ENCODE peak calls at places on chromosomes 6 and 20, in nine cellular contexts. L, N, M, O, U, T, J, K and S are unnamed samples. For H3K36me3, the result is how much of the 10 kb centered on the place peaks cover.

GRCh38 chr6:25173951-25174474 is 105.2 kb upstream of the CARMIL1 start:
- DNase-seq in L (no peak), N (peak), M (no peak), O (no peak), U (no peak), T (peak), J (no peak), K (no peak), S (no peak)

GRCh38 chr20:40882173-40882572 is 146.4 kb upstream of the TOP1 start:
- DNase-seq in L (no peak), N (no peak), M (no peak), O (no peak), U (no peak), T (no peak), J (no peak), K (no peak), S (no peak)

GRCh38 chr6:110687326-110687725 is 127.9 kb downstream of the CDK19 start:
- DNase-seq in L (no peak), N (no peak), M (no peak), O (no peak), U (no peak), T (no peak), J (no peak), K (no peak), S (no peak)

GRCh38 chr20:1813674-1814635 is 81.3 kb upstream of the SIRPA start:
- DNase-seq in L (no peak), N (no peak), M (no peak), O (no peak), U (no peak), T (no peak), J (no peak), K (no peak), S (no peak)

GRCh38 chr6:164035912-164036485 is 621.5 kb downstream of the QKI start:
- DNase-seq in L (no peak), N (no peak), M (no peak), O (no peak), U (no peak), T (no peak), J (no peak), K (no peak), S (no peak)

GRCh38 chr20:38201356-38201755 is 36.3 kb upstream of the TGM2 start:
- DNase-seq in L (no peak), N (peak), M (no peak), O (no peak), U (no peak), T (peak), J (peak), K (no peak), S (no peak)

GRCh38 chr20:58995461-58996225 is 11.4 kb downstream of the CTSZ start:
- DNase-seq in L (no peak), N (no peak), M (no peak), O (no peak), U (no peak), T (peak), J (peak), K (no peak), S (peak)

GRCh38 chr6:82862543-82862942 is 203.1 kb downstream of the UBE3D start:
- DNase-seq in L (no peak), N (peak), M (no peak), O (no peak), U (no peak), T (no peak), J (no peak), K (no peak), S (no peak)

GRCh38 chr20:10641893-10642292 is 31.9 kb downstream of the JAG1 start:
- DNase-seq in L (no peak), N (no peak), M (no peak), O (no peak), U (peak), T (no peak), J (no peak), K (no peak), S (no peak)
- H3K36me3 ChIP-seq in L (under half), N (under half), M (under half), O (half or more), U (half or more), T (half or more), J (under half), K (under half), S (under half)

DNA sequence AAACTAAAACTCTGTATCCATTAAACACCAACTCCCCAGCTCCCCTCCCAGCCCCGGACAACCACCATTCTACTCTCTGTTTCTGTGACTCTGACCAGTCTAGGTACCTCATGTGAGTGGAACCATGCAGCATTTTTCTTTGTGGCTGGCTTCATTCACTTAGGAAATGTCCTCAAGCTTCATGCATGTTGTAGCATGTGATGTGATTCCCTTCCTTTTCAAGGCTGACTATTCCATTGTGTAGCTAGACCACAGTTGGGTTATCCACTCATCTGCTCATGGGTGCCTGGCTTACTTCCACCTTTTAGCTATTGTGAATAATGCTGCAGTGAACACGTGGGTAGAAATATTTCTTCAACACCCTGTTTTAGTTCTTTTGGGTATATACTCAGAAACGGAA is 8.8 kb upstream of the BPHL start:
- DNase-seq in L (no peak), N (no peak), M (no peak), O (no peak), U (no peak), T (peak), J (no peak), K (no peak), S (no peak)
- H3K36me3 ChIP-seq in L (half or more), N (half or more), M (under half), O (half or more), U (half or more), T (under half), J (under half), K (under half), S (under half)

GRCh38 chr20:31767805-31768204 is 28.7 kb downstream of the TPX2 start:
- DNase-seq in L (no peak), N (no peak), M (no peak), O (no peak), U (no peak), T (no peak), J (no peak), K (no peak), S (no peak)

GRCh38 chr20:31764641-31765305 is 25.7 kb downstream of the TPX2 start:
- DNase-seq in L (no peak), N (peak), M (no peak), O (no peak), U (no peak), T (peak), J (no peak), K (no peak), S (no peak)

GRCh38 chr20:31774408-31774807 is 35.3 kb downstream of the TPX2 start:
- DNase-seq in L (no peak), N (no peak), M (no peak), O (no peak), U (no peak), T (no peak), J (no peak), K (no peak), S (no peak)

GRCh38 chr20:31770243-31770642 is 31.2 kb downstream of the TPX2 start:
- DNase-seq in L (no peak), N (no peak), M (no peak), O (no peak), U (no peak), T (no peak), J (no peak), K (no peak), S (no peak)

DNA sequence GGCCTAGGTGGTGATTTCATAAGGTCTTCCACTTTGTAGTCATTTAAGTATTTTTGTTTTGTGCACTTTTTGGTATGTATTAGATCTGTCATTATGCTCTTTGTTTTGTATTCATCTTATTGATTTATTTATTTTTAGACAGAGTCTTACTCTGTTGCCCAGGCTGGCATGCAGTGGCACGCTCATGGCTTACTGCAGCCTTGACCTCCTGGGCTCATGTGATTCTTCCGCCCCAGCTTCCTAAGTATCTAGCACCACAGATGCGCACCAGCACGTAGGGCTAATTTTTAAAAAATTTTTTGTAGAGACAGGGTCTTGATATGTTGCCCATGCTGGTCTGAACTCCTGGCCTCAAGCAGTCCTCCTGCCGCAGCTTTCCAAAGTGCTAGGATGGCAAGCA is 30.6 kb downstream of the TPX2 start:
- DNase-seq in L (no peak), N (no peak), M (no peak), O (no peak), U (no peak), T (no peak), J (no peak), K (no peak), S (no peak)
- H3K36me3 ChIP-seq in L (under half), N (under half), M (under half), O (under half), U (under half), T (under half), J (under half), K (under half), S (under half)

GRCh38 chr6:166938704-166939103 is 17.6 kb downstream of the RNASET2 start:
- DNase-seq in L (no peak), N (no peak), M (no peak), O (no peak), U (no peak), T (no peak), J (no peak), K (no peak), S (no peak)
- H3K36me3 ChIP-seq in L (half or more), N (under half), M (under half), O (half or more), U (under half), T (under half), J (under half), K (under half), S (under half)

DNA sequence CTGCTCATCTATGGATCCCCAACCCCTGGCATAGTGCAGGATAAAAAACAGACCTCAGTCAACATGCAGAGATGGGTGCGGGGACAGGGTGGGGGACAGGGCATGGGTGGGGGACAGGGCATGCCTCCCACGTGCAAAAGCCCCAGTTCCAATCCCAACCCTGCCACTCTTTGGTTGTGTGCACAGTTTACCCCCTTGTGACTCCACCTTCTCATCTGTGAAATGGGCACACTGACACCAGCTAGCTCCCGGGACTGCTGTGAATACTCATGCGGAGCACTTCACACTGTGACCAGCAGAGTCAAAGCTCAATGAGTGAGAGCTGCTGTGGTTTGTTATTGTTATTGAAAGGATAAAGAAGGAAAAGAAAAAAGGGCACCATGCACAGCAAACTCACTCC is 69.3 kb downstream of the NFATC2 start:
- DNase-seq in L (no peak), N (no peak), M (no peak), O (no peak), U (no peak), T (no peak), J (no peak), K (no peak), S (no peak)
- H3K36me3 ChIP-seq in L (half or more), N (under half), M (under half), O (half or more), U (under half), T (under half), J (under half), K (under half), S (under half)

DNA sequence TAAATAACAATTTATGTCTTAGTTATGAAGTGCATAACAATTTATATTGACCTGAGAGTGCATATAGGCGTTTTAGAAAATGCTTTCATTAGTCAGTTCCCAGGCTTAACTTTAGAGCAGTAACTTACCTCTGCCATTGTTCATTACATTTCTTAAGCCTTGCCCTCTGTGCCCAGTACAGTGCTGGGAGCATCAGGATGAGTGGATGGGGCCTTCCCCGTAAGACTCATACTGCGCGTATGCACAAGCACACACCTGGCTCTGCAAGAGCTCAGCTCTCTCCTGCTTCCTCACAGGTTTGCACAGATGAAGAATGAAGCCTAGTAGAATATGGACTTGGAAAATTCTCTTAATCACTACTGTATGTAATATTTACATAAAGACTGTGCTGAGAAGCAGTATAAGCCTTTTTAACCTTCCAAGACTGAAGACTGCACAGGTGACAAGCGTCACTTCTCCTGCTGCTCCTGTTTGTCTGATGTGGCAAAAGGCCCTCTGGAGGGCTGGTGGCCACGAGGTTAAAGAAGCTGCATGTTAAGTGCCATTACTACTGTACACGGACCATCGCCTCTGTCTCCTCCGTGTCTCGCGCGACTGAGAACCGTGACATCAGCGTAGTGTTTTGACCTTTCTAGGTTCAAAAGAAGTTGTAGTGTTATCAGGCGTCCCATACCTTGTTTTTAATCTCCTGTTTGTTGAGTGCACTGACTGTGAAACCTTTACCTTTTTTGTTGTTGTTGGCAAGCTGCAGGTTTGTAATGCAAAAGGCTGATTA is 125.2 kb downstream of the MAP3K4 start:
- DNase-seq in L (no peak), N (no peak), M (no peak), O (no peak), U (no peak), T (no peak), J (no peak), K (no peak), S (no peak)
- H3K36me3 ChIP-seq in L (under half), N (half or more), M (under half), O (half or more), U (half or more), T (under half), J (under half), K (under half), S (under half)

DNA sequence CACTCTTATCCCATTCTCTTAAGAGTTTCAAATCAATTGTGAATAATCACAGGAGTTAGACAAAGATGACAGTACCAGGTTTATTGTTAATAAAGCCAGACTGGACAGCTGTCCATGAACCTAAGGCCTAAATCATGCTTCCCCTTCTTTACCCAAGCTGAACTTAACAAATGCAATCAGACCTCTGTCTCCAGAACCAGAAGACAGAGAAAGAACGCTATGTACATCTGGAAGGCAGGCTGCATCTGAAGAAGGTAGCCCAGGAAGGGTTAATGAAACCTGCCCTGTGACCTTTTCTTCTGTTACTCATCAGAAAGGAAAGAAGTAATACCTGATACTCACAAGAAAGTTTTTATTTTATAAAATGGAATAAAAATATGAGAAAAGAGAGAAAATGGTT is 118.6 kb downstream of the EYA4 start:
- DNase-seq in L (no peak), N (no peak), M (no peak), O (no peak), U (no peak), T (no peak), J (no peak), K (no peak), S (no peak)
- H3K36me3 ChIP-seq in L (under half), N (under half), M (under half), O (under half), U (under half), T (under half), J (under half), K (under half), S (under half)

DNA sequence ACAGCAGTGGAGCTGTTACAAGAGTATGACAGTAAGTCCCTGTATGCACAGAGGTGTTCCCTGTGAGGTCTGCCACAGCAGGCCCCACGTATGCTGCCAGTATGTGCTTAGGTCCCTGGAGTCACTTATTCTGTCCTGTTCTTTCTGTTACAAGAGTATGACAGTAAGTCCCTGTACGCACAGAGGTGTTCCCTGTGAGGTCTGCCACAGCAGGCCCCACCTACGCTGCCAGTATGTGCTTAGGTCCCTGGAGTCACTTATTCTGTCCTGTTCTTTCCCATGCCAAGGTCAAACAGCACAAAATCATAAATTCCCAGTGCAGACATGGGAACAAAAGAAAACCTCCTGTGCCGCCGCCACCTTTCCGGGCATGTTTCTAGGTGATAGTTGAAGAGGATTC is 192.2 kb downstream of the SASH1 start:
- DNase-seq in L (no peak), N (no peak), M (no peak), O (no peak), U (no peak), T (no peak), J (no peak), K (no peak), S (no peak)
- H3K36me3 ChIP-seq in L (under half), N (half or more), M (under half), O (half or more), U (half or more), T (under half), J (under half), K (under half), S (under half)